ENCODE peak calls at places on chromosome 10, in nine cellular contexts. A is SJCRH30, C is dorsolateral prefrontal cortex, V is Peyer's patch, H is prostate gland, X is tibial artery, U is right cardiac atrium, R is ovary, G is heart left ventricle. T is an unnamed sample.

GRCh38 chr10:54797636-54798395 is 3.2 kb downstream of the PCDH15 start:
- DNase-seq in A (no peak), C (no peak), V (no peak), H (no peak), X (no peak), U (no peak), R (no peak), G (no peak), T (no peak)

GRCh38 chr10:32005050-32005449 is 51.2 kb downstream of the KIF5B start:
- DNase-seq in A (peak; percentile 32), C (peak; percentile 57), V (peak; percentile 42), H (peak; percentile 10), X (no peak), U (no peak), R (no peak), G (no peak), T (no peak)

GRCh38 chr10:51230828-51231227 is 156.5 kb downstream of the PRKG1 start:
- DNase-seq in A (no peak), C (no peak), V (no peak), H (no peak), X (no peak), U (no peak), R (no peak), G (no peak), T (no peak)

GRCh38 chr10:69742928-69743602 is 58.6 kb upstream of the COL13A1 start:
- DNase-seq in A (peak; percentile 49), C (peak; percentile 20), V (no peak), H (no peak), X (no peak), U (peak; percentile 77), R (no peak), G (no peak), T (peak; percentile 70)

GRCh38 chr10:89785095-89785494 is 83.7 kb downstream of the KIF20B start:
- DNase-seq in A (peak; percentile 4), C (no peak), V (no peak), H (no peak), X (no peak), U (no peak), R (no peak), G (no peak), T (no peak)

GRCh38 chr10:101080933-101081546 is 19.3 kb downstream of the KAZALD1 start:
- DNase-seq in A (peak; percentile 62), C (no peak), V (no peak), H (no peak), X (no peak), U (no peak), R (no peak), G (no peak), T (no peak)

GRCh38 chr10:24824124-24824523 is 100.4 kb upstream of the ARHGAP21 start:
- DNase-seq in A (no peak), C (no peak), V (no peak), H (no peak), X (no peak), U (no peak), R (no peak), G (no peak), T (no peak)

GRCh38 chr10:63042256-63042655 is 90.9 kb upstream of the NRBF2 start:
- DNase-seq in A (no peak), C (no peak), V (no peak), H (no peak), X (no peak), U (no peak), R (no peak), G (no peak), T (no peak)

DNA sequence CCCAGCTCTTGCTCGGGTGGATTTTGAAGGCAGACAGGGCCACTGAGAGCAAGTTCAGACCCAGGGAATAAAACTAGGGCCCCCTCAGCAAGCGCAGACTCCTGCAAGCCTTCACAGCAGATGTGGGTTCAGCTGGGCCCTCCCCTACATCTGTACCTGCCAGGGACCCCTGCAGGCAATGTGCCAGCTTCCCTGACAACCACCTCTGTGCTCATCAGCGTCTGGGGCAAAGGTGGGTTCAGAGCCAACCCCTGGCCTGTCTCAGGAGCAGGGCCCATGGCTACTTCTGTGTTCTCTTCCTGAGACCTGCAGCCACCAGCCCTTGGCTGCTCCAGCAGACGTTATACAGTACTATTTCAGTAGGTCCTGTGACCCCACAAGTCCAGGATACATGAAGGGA is 189.5 kb downstream of the DIP2C start:
- DNase-seq in A (no peak), C (peak; percentile 6), V (no peak), H (no peak), X (no peak), U (no peak), R (no peak), G (no peak), T (no peak)
- H3K27me3 ChIP-seq in A (no peaks in the 10 kb centered on the region), C (no peaks in the 10 kb centered on the region), V (no peaks in the 10 kb centered on the region), H (no peaks in the 10 kb centered on the region), X (no peaks in the 10 kb centered on the region), U (no peaks in the 10 kb centered on the region), R (no peaks in the 10 kb centered on the region), G (no peaks in the 10 kb centered on the region), T (no peaks in the 10 kb centered on the region)

GRCh38 chr10:18000601-18001000 is 48.9 kb downstream of the SLC39A12 start:
- DNase-seq in A (no peak), C (no peak), V (no peak), H (no peak), X (no peak), U (no peak), R (no peak), G (no peak), T (no peak)

GRCh38 chr10:18005781-18006456 is 54.2 kb downstream of the SLC39A12 start:
- DNase-seq in A (no peak), C (no peak), V (no peak), H (no peak), X (no peak), U (no peak), R (no peak), G (no peak), T (no peak)

GRCh38 chr10:18008989-18009388 is 57.3 kb downstream of the SLC39A12 start:
- DNase-seq in A (no peak), C (no peak), V (no peak), H (no peak), X (no peak), U (no peak), R (no peak), G (no peak), T (no peak)

GRCh38 chr10:18010050-18010449 is 58.3 kb downstream of the SLC39A12 start:
- DNase-seq in A (no peak), C (no peak), V (no peak), H (no peak), X (no peak), U (no peak), R (no peak), G (no peak), T (no peak)

DNA sequence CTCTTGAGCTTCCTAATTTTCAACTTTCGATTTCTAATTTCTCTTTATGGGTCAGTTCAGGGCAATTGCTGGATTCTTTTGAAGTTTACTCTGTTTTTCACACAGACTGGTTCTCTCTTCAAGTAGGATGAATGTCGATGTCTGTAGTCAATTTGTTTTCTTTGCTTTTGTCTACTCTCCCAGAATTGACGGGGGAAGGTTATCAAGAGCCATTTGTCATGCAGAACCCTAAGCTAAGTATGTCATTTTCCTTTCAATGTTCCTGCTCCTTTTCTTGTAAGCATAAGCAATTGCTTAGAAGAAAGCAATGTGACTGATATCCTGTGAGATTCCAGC is 53.7 kb downstream of the SLC39A12 start:
- DNase-seq in A (no peak), C (no peak), V (no peak), H (no peak), X (no peak), U (no peak), R (no peak), G (no peak), T (no peak)
- H3K4me3 ChIP-seq in A (no peak overlapping the region), C (peak overlapping the region; percentile 18), V (no peak overlapping the region), H (no peak overlapping the region), X (no peak overlapping the region), U (peak overlapping the region; percentile 2), R (no peak overlapping the region), G (no peak overlapping the region), T (no peak overlapping the region)

DNA sequence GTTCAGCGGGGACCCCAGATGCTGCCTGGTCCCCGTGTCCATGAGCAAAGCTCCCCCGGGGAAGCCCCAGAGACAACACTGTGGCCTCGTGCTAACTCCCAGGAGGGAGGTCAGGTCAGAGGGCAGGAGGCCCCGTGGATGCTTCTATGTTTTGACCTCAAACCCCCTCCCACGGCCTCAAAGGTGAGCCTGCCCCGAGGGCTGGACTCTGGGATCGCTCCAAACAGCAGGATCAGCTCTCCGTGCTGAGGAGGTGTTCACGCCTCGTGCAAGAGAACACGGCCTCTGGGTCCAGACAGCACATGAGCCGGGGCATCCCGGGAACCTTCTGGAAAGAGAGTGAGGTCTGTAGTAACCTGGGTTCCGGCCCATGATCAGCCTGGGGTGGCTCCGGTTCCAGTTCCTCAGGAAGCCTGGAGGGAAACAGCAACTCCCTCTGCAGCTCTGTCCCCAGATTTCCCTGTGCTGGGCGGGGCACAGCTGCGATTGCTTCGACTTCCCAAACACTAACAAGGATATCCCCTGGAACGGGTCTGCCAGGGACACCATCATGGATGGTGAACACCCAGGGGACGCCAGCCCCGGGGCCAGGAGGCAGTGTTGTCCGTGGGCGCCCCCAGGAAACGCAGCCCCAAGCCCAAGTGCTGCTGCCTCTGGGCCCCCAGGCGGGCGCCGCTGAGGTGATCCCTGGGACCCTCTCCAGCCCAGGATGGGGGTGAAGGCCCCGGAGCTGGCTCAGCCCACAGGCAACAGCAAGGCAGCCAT is 18.0 kb upstream of the INPP5A start:
- DNase-seq in A (no peak), C (no peak), V (no peak), H (no peak), X (peak; percentile 20), U (peak; percentile 76), R (peak; percentile 51), G (peak; percentile 62), T (no peak)
- H3K27ac ChIP-seq in A (no peak overlapping the region), C (no peak overlapping the region), V (peak overlapping the region; percentile 78), H (peak overlapping the region; percentile 66), X (peak overlapping the region; percentile 89), U (peak overlapping the region; percentile 64), R (peak overlapping the region; percentile 54), G (peak overlapping the region; percentile 98), T (peak overlapping the region; percentile 80)

GRCh38 chr10:102414749-102415148 is 3.8 kb downstream of the PSD start:
- DNase-seq in A (no peak), C (no peak), V (no peak), H (no peak), X (no peak), U (peak; percentile 42), R (no peak), G (no peak), T (no peak)

GRCh38 chr10:102412293-102412692 is 6.3 kb downstream of the PSD start:
- DNase-seq in A (no peak), C (no peak), V (no peak), H (no peak), X (no peak), U (no peak), R (no peak), G (no peak), T (no peak)

GRCh38 chr10:102411341-102412255 is 7.0 kb downstream of the PSD start:
- DNase-seq in A (no peak), C (no peak), V (no peak), H (no peak), X (no peak), U (peak; percentile 48), R (no peak), G (no peak), T (no peak)

GRCh38 chr10:102413053-102413705 is 5.4 kb downstream of the PSD start:
- DNase-seq in A (peak; percentile 82), C (peak; percentile 56), V (no peak), H (no peak), X (no peak), U (peak; percentile 30), R (no peak), G (no peak), T (no peak)

DNA sequence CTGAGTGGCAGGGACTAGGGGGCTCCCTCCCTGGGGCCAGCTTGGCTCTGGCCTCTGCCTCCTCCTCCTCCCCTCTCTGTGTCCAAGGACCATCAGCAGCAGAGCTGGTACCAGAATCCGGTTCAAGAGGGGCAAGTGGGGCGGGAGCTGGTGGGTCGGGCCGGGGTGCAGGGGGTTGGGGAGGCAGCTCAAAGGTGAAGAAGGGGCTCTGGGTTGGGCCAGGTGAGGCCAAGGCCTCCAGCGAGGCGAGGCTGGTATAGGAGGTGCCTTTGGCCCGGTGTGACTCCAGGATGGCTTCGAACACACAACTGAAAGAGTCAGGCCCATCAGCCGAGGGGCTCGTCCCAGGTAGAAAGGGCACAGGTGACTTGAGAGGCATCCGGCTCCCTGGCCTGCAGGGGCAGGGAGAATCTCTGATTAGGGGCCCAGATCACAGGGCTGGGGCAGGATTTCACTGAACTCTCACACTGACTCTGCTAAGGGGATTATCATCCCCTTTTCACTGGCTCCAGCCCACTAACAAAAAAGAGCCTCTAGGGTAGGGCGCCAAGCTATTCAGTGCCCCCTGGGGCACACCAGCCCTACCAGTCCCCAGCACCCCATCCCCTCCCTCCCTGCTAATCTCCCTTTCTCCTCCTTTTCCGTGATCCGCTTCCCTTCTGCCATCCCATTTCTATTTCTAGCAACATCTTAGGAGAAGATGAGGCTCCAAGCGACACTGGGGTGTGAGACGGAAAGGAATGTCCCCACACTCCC is 4.6 kb downstream of the PSD start:
- DNase-seq in A (no peak), C (no peak), V (no peak), H (no peak), X (no peak), U (peak; percentile 50), R (no peak), G (no peak), T (no peak)
- H3K27me3 ChIP-seq in A (peaks cover 21% of the 10 kb centered on the region), C (no peaks in the 10 kb centered on the region), V (peaks cover 14% of the 10 kb centered on the region), H (peaks cover 9% of the 10 kb centered on the region), X (no peaks in the 10 kb centered on the region), U (no peaks in the 10 kb centered on the region), R (no peaks in the 10 kb centered on the region), G (peaks cover 36% of the 10 kb centered on the region), T (no peaks in the 10 kb centered on the region)